ENCODE peak calls at places on chromosomes 4 and X, in five cellular contexts. D is GM13976; I is activated T-cell treated with anti-CD3 and anti-CD28 coated beads, Interleukin-2, amount 50 U/mL, for 1 hour; W is A172; F is CD4-positive, alpha-beta T cell. O is an unnamed sample.

GRCh38 chrX:110204986-110205385 is 112.9 kb downstream of the AMMECR1 start:
- DNase-seq in D (no peak), I (no peak), W (peak; percentile 6), F (no peak), O (no peak)

GRCh38 chr4:1503583-1504471 is 97.6 kb upstream of the NKX1-1 start:
- DNase-seq in F (no peak), I (peak; percentile 11), D (no peak), W (peak; percentile 2), O (peak; percentile 54)

GRCh38 chrX:45485682-45486081 is 285.0 kb upstream of the DIPK2B start:
- DNase-seq in F (no peak), I (no peak), D (no peak), W (peak; percentile 36), O (no peak)

GRCh38 chr4:124948976-124949597 is 236.6 kb upstream of the ANKRD50 start:
- DNase-seq in I (no peak), W (peak; percentile 80), D (no peak), F (no peak), O (no peak)

GRCh38 chr4:25845841-25846653 is 16.7 kb downstream of the SEL1L3 start:
- DNase-seq in I (no peak), W (no peak), F (no peak), D (no peak), O (no peak)

GRCh38 chrX:40171513-40172168 is 73.9 kb upstream of the BCOR start:
- DNase-seq in F (peak; percentile 25), W (no peak), I (peak; percentile 61), D (no peak), O (peak; percentile 74)

GRCh38 chr4:117400039-117400835 is 314.9 kb upstream of the TRAM1L1 start:
- DNase-seq in W (peak; percentile 84), F (no peak), D (no peak), I (no peak), O (no peak)

GRCh38 chrX:54178100-54178940 is 4.7 kb downstream of the FAM120C start:
- DNase-seq in F (no peak), D (no peak), I (no peak), W (peak; percentile 73), O (no peak)

GRCh38 chr4:168605411-168605810 is 108.6 kb downstream of the PALLD start:
- DNase-seq in I (no peak), F (no peak), W (peak; percentile 68), D (no peak), O (no peak)

GRCh38 chrX:119971184-119971583 is 27.6 kb upstream of the NKAP start:
- DNase-seq in F (no peak), D (no peak), I (no peak), W (no peak), O (no peak)

GRCh38 chrX:18792828-18793227 is 85.4 kb downstream of the PPEF1 start:
- DNase-seq in F (no peak), W (no peak), D (no peak), I (no peak), O (no peak)

GRCh38 chrX:70664726-70665125 is 220.1 kb downstream of the DLG3 start:
- DNase-seq in F (no peak), I (no peak), D (peak; percentile 24), W (peak; percentile 14), O (no peak)

GRCh38 chrX:82813671-82814078 is 694.4 kb upstream of the POU3F4 start:
- DNase-seq in I (no peak), W (peak; percentile 80), F (no peak), D (no peak), O (no peak)

O was measured in coronary artery.